ENCODE peak calls at places on chromosomes 7 and 10, in six cellular contexts. Z is psoas muscle; A is transverse colon; D is sigmoid colon; T is CD8-positive, alpha-beta memory T cell; X is HepG2. B is an unnamed sample.

GRCh38 chr10:31318382-31318853 is 598 bp upstream of the ZEB1 start:
- DNase-seq in Z (peak), A (no peak), D (peak), T (peak), X (peak), B (no peak)

GRCh38 chr10:105094048-105094447 is 453.0 kb downstream of the SORCS3 start:
- DNase-seq in Z (no peak), A (no peak), D (no peak), T (no peak), X (no peak), B (no peak)

GRCh38 chr10:132100556-132101349 is 35.0 kb downstream of the JAKMIP3 start:
- DNase-seq in Z (no peak), A (no peak), D (peak), T (no peak), X (no peak), B (no peak)

GRCh38 chr10:54372164-54372563 is 428.9 kb downstream of the PCDH15 start:
- DNase-seq in Z (no peak), A (no peak), D (no peak), T (no peak), X (no peak), B (no peak)

GRCh38 chr7:92608380-92609322 is 18.5 kb upstream of the FAM133B start:
- DNase-seq in Z (no peak), A (no peak), D (no peak), T (no peak), X (no peak), B (no peak)

GRCh38 chr10:34281661-34282060 is 533.4 kb downstream of the PARD3 start:
- DNase-seq in Z (no peak), A (no peak), D (no peak), T (no peak), X (no peak), B (no peak)

GRCh38 chr10:79093658-79094411 is 25.1 kb downstream of the ZMIZ1 start:
- DNase-seq in Z (peak), A (peak), D (peak), T (no peak), X (peak), B (no peak)

GRCh38 chr10:79222186-79222585 is 125.1 kb upstream of the PPIF start:
- DNase-seq in Z (no peak), A (no peak), D (peak), T (no peak), X (no peak), B (no peak)

GRCh38 chr10:70477661-70478162 is 855 bp upstream of the PALD1 start:
- DNase-seq in Z (peak), A (peak), D (no peak), T (peak), X (peak), B (no peak)

GRCh38 chr10:125709553-125710266 is 9.8 kb upstream of the EDRF1 start:
- DNase-seq in Z (no peak), A (no peak), D (no peak), T (no peak), X (no peak), B (no peak)

GRCh38 chr10:75959209-75959608 is 527.8 kb downstream of the LRMDA start:
- DNase-seq in Z (no peak), A (no peak), D (no peak), T (no peak), X (peak), B (no peak)

GRCh38 chr7:33876600-33877274 is 28.6 kb upstream of the BMPER start:
- DNase-seq in Z (no peak), A (no peak), D (no peak), T (no peak), X (no peak), B (no peak)

GRCh38 chr10:7968510-7968909 is 86.0 kb upstream of the GATA3 start:
- DNase-seq in Z (no peak), A (no peak), D (no peak), T (no peak), X (no peak), B (no peak)

GRCh38 chr10:98173258-98173657 is 38.8 kb downstream of the R3HCC1L start:
- DNase-seq in Z (no peak), A (no peak), D (no peak), T (no peak), X (no peak), B (no peak)

GRCh38 chr7:36361227-36361626 is 28.4 kb upstream of the ANLN start:
- DNase-seq in Z (no peak), A (no peak), D (no peak), T (no peak), X (no peak), B (no peak)

GRCh38 chr7:41869091-41869490 is 166.2 kb upstream of the INHBA start:
- DNase-seq in Z (no peak), A (no peak), D (no peak), T (no peak), X (no peak), B (no peak)

GRCh38 chr10:96482815-96483588 is 30.7 kb downstream of the TLL2 start:
- DNase-seq in Z (no peak), A (no peak), D (no peak), T (no peak), X (no peak), B (no peak)

GRCh38 chr10:17756557-17757208 is 4.7 kb downstream of the TMEM236 start:
- DNase-seq in Z (no peak), A (peak), D (no peak), T (no peak), X (peak), B (no peak)

GRCh38 chr7:56175086-56175760 is 59.0 kb upstream of the NUPR2 start:
- DNase-seq in Z (peak), A (peak), D (peak), T (no peak), X (no peak), B (no peak)

GRCh38 chr7:18520450-18521235 is 25.1 kb downstream of the HDAC9 start:
- DNase-seq in Z (no peak), A (no peak), D (no peak), T (no peak), X (no peak), B (no peak)

GRCh38 chr10:110512461-110513187 is 14.9 kb downstream of the DUSP5 start:
- DNase-seq in Z (no peak), A (no peak), D (peak), T (no peak), X (no peak), B (no peak)

GRCh38 chr10:60979667-60980104 is 35.7 kb upstream of the RHOBTB1 start:
- DNase-seq in Z (no peak), A (no peak), D (no peak), T (no peak), X (no peak), B (no peak)

GRCh38 chr7:151802469-151802846 is 74.5 kb downstream of the PRKAG2 start:
- DNase-seq in Z (no peak), A (no peak), D (no peak), T (no peak), X (no peak), B (no peak)

DNA sequence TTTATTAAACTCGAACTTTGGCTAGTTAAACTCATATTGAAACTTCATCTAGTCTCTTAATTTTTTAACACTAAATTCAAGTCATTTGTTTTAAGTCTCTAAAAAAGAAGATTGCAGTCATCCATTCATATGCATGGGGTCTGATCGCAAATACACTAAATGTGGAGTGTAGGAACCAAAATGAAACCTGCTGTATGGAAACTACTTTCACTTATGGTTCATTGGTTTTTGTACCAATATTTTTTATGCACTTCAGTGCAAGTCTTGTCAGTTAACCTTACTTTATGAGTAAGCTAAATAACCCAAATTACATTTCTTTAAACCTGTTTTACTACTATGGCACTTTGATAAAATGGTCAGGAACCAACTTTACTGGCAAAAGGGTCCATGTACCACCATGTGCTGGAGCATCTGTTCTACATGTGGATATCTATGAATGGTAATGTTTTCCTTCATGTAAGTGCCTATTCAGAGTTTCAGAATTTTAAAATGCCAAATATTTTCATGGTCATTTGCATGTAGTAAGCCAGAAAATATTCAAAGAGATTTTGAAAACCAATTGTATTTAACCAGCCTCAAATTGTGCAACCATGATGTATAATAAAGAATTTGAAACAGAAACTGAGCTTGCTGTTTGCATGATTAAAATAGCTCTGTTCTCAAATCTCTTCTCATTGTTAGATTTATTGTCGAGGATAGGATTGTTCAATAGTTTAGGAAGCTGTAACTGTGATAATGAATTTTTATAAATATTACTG is 7.6 kb upstream of the SUPV3L1 start:
- DNase-seq in Z (no peak), A (no peak), D (no peak), T (no peak), X (no peak), B (no peak)
- H3K27ac ChIP-seq in Z (no peak), A (no peak), D (no peak), T (no peak), X (no peak), B (no peak)

GRCh38 chr7:114929570-114929969 is 7.7 kb downstream of the MDFIC start:
- DNase-seq in Z (no peak), A (no peak), D (no peak), T (no peak), X (no peak), B (no peak)
- H3K27ac ChIP-seq in Z (no peak), A (no peak), D (no peak), T (no peak), X (no peak), B (no peak)

DNA sequence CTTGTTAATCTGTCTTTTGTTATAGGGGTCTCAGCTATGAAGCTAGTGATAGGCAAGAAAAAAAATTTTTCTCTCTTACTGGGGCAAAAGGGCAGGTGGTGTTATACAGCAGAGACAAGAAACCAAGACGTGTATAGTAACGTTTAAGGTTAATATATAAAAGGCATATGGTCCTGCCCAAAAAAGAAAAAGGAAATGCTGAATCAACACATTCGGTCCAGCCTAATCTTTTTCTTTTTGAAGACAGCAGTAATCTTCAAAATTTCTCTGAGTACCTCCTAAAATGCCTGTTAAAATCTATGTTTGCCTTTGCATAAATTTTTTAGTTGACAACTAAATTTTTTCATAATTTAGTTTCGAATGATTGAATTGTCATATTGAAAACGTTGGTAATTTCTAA is 54.5 kb downstream of the P4HA1 start:
- DNase-seq in Z (no peak), A (no peak), D (no peak), T (no peak), X (no peak), B (no peak)
- H3K27ac ChIP-seq in Z (no peak), A (no peak), D (no peak), T (no peak), X (no peak), B (no peak)

DNA sequence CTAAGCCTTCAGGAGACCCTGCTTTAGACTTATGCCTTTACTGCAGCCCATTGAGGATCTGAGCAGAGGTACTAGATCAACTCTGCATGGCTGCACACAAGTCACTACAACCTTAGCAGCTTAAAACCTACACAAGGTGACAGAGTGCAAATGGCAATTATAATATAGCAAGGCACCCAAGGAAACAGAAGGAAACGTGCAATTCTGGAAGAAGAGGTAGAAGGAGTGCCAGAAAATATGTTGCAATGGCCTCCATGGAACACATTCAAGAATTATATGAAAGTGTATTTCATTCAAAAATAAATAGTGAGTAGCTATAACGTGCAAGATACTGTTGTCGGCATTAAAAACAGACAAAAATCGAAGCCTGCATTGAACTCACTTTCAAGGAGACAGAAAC is 2.9 kb upstream of the AKR1C8 start:
- DNase-seq in Z (no peak), A (no peak), D (no peak), T (no peak), X (no peak), B (no peak)
- H3K27ac ChIP-seq in Z (no peak), A (no peak), D (no peak), T (no peak), X (no peak), B (no peak)

DNA sequence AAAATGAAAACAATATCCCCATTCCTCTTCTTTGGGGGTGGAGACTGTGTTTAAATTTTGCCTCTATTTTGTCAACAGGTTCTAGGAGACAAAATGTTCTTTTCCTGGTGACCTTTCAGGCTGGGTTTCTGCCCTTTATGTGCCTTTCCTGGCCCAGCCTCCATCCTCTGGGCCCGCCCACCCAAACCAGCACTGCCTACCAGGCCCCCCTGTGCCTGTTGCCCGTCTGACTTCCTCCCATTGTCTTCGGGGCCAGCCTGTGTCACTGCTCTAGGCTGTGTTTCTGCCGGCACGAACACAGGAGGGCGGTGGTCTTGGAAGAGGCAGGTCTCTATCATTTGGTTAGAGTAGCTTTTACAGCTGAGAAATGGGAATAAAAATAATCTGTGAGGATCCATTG is 13.9 kb downstream of the TSPAN14 start:
- DNase-seq in Z (peak), A (peak), D (peak), T (peak), X (no peak), B (no peak)
- H3K27ac ChIP-seq in Z (peak), A (peak), D (peak), T (peak), X (no peak), B (peak)

DNA sequence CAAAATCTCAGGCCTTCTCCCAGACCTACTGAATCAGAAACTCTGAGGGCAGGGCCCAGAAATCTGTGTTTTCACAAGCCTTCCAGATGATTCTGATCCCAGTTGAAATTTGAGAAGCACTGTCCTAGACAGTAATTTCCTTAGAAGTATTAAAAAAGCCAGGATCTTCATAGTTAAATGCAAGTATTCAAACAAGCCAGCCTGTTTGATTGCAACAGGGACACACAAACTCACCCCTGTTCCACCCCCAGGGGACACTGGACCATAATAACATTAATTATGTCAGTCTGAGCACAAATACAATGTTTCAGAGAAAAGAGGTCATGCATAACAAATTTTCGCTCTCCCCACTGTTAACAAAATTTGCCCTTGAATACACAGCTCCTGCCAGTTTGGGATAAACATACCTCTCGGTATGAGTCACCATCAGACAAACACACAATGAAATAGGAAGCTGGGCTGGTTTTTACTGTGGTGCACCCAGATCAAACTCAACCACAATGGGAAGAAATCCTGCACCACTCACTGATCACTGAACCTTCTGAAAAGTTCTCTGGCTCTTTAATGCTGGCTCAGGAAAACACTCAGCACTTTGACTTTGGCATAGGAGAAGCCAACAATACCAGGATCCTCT is 34.3 kb downstream of the ABLIM1 start:
- DNase-seq in Z (no peak), A (no peak), D (no peak), T (no peak), X (peak), B (no peak)
- H3K27ac ChIP-seq in Z (no peak), A (peak), D (peak), T (no peak), X (peak), B (peak)

DNA sequence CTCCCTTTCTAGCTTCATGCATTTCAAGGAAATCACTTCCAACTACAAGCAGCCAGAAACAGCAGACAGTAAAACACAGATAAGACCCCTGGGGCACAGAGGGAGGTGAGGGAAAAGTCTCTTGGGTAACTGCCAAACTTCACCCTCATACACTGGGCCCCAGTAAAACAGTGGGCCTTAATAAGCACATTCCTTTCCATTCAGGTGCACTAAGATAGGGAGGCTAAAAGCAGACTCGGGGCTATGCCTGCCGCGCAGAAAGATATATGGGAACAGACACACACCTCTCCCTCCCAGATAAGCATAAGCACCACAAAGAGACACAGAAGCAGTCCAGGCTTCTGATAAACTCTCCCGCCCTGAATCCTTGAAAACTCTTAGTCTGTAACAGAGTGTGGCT is 117.0 kb downstream of the TYW1B start:
- DNase-seq in Z (no peak), A (no peak), D (no peak), T (no peak), X (no peak), B (no peak)
- H3K27ac ChIP-seq in Z (no peak), A (no peak), D (no peak), T (no peak), X (no peak), B (no peak)

GRCh38 chr10:127150136-127150535 is 46.3 kb downstream of the INSYN2A start:
- DNase-seq in Z (no peak), A (no peak), D (no peak), T (no peak), X (no peak), B (no peak)
- H3K27ac ChIP-seq in Z (no peak), A (no peak), D (no peak), T (no peak), X (no peak), B (no peak)

GRCh38 chr7:155755026-155755425 is 57.2 kb downstream of the SHH start:
- DNase-seq in Z (no peak), A (no peak), D (no peak), T (no peak), X (no peak), B (no peak)
- H3K27ac ChIP-seq in Z (peak), A (no peak), D (no peak), T (no peak), X (no peak), B (no peak)